ENCODE peak calls at places on chromosomes 1 and 21, in ten cellular contexts. G, Q, M, S, L, B, E, F, C and Y are unnamed samples. For H3K27me3 and H3K4me1, the result is how much of the 10 kb centered on the place peaks cover.

GRCh38 chr1:117077267-117077666 is 17.1 kb downstream of the TTF2 start:
- DNase-seq in G (peak), Q (peak), M (peak), S (peak), L (no peak), B (no peak), E (no peak), F (no peak), C (no peak), Y (no peak)

GRCh38 chr1:199242601-199243000 is 603.8 kb downstream of the PTPRC start:
- DNase-seq in G (no peak), Q (no peak), M (no peak), S (no peak), L (no peak), B (no peak), E (no peak), F (no peak), C (no peak), Y (no peak)

GRCh38 chr1:229325873-229326502 is 16.9 kb downstream of the CCSAP start:
- DNase-seq in G (no peak), Q (no peak), M (no peak), S (no peak), L (no peak), B (no peak), E (no peak), F (no peak), C (no peak), Y (no peak)

GRCh38 chr1:200182701-200183100 is 155.2 kb downstream of the NR5A2 start:
- DNase-seq in G (no peak), Q (no peak), M (no peak), S (peak), L (no peak), B (no peak), E (no peak), F (no peak), C (no peak), Y (no peak)

GRCh38 chr21:41777934-41778815 is 11.3 kb upstream of the RIPK4 start:
- DNase-seq in G (peak), Q (peak), M (no peak), S (peak), L (peak), B (no peak), E (peak), F (peak), C (peak), Y (peak)

GRCh38 chr1:18927654-18928272 is 25.4 kb upstream of the ALDH4A1 start:
- DNase-seq in G (peak), Q (no peak), M (no peak), S (peak), L (no peak), B (no peak), E (no peak), F (no peak), C (no peak), Y (no peak)

GRCh38 chr1:174005032-174005431 is 17.1 kb downstream of the RC3H1 start:
- DNase-seq in G (peak), Q (no peak), M (no peak), S (no peak), L (no peak), B (no peak), E (no peak), F (no peak), C (no peak), Y (no peak)

GRCh38 chr1:35112668-35113067 is 33.5 kb downstream of the ZMYM1 start:
- DNase-seq in G (peak), Q (no peak), M (no peak), S (peak), L (no peak), B (no peak), E (no peak), F (no peak), C (no peak), Y (no peak)

GRCh38 chr1:6612641-6613360 is 730 bp upstream of the PHF13 start:
- DNase-seq in G (peak), Q (peak), M (no peak), S (peak), L (peak), B (no peak), E (peak), F (peak), C (peak), Y (peak)

GRCh38 chr1:225427249-225428065 is at the start of gene LBR:
- DNase-seq in G (peak), Q (peak), M (no peak), S (peak), L (peak), B (no peak), E (peak), F (peak), C (peak), Y (peak)

GRCh38 chr1:53545663-53546408 is 86.6 kb downstream of the DMRTB1 start:
- DNase-seq in G (peak), Q (no peak), M (no peak), S (no peak), L (no peak), B (no peak), E (no peak), F (no peak), C (peak), Y (no peak)

GRCh38 chr1:238409191-238409846 is 518.6 kb upstream of the ZP4 start:
- DNase-seq in G (peak), Q (no peak), M (no peak), S (peak), L (no peak), B (no peak), E (no peak), F (no peak), C (peak), Y (no peak)

GRCh38 chr1:201461783-201462441 is 7.1 kb downstream of the PHLDA3 start:
- DNase-seq in G (peak), Q (peak), M (peak), S (peak), L (peak), B (no peak), E (peak), F (peak), C (peak), Y (peak)

GRCh38 chr1:43973981-43974442 is 748 bp upstream of the ATP6V0B start:
- DNase-seq in G (no peak), Q (no peak), M (no peak), S (no peak), L (no peak), B (no peak), E (no peak), F (no peak), C (no peak), Y (no peak)

GRCh38 chr1:43975249-43975961 is 645 bp downstream of the ATP6V0B start:
- DNase-seq in G (no peak), Q (peak), M (no peak), S (no peak), L (no peak), B (no peak), E (peak), F (peak), C (peak), Y (peak)

GRCh38 chr1:43977376-43978263 is 1.4 kb upstream of the B4GALT2 start:
- DNase-seq in G (no peak), Q (no peak), M (no peak), S (no peak), L (no peak), B (no peak), E (no peak), F (no peak), C (no peak), Y (no peak)

GRCh38 chr1:43976045-43976444 is 1.3 kb downstream of the ATP6V0B start:
- DNase-seq in G (no peak), Q (no peak), M (no peak), S (no peak), L (no peak), B (no peak), E (no peak), F (no peak), C (no peak), Y (no peak)

GRCh38 chr1:43974443-43975248 is at the start of gene ATP6V0B:
- DNase-seq in G (peak), Q (peak), M (no peak), S (peak), L (peak), B (peak), E (peak), F (peak), C (peak), Y (peak)
- TF ChIP-seq CTCF in G (peak), Q (peak), M (no peak), S (no peak), L (peak), B (no peak), E (no peak), F (peak), C (peak), Y (peak)

GRCh38 chr1:223358826-223359225 is 5.2 kb downstream of the SUSD4 start:
- DNase-seq in G (no peak), Q (no peak), M (no peak), S (peak), L (no peak), B (no peak), E (no peak), F (no peak), C (no peak), Y (no peak)

GRCh38 chr1:223364685-223365382 is 858 bp upstream of the SUSD4 start:
- DNase-seq in G (no peak), Q (no peak), M (no peak), S (no peak), L (peak), B (no peak), E (no peak), F (no peak), C (no peak), Y (no peak)

GRCh38 chr1:223363856-223364684 is at the start of gene SUSD4:
- DNase-seq in G (no peak), Q (peak), M (no peak), S (peak), L (peak), B (no peak), E (peak), F (peak), C (peak), Y (no peak)

DNA sequence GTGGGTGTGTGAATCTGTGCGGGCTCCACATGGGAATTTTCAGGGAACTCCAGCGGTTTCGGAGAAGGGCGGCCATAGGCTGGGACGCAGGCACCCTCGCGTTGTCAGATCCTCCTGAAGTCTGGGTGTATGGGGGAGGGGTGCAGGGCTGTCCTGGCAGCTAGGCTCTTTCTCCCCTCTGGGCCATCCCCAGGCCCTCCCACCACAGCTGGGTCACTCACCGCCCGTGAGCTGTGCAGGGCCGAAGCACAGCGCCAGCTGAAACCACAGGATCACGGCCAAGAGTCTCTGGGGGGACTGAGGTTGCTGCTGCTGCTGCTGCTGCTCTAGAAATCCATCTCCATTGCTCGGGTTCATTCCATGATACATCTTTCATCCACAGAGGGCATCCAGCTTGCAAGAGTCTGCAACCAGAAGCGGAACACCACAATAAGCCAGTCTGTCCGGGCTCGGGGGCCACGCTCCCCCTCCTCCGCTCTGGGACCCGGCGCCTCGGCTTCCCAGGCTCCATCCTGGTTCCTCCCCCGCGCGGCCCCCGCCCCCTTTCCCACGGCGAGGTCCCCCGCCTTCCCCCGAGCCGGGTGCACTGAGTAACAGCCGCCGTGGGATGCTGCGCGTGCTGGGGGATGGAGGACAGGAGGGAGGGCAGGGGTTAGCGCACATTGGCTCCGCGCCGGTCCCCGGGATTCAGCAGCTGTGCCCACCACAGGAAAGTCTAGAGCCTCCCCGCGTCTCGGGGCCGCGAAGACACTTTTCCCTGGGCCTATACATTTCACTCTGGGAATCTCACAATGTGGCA is 720 bp downstream of the SUSD4 start:
- DNase-seq in G (peak), Q (peak), M (no peak), S (no peak), L (peak), B (no peak), E (no peak), F (peak), C (peak), Y (peak)
- H3K27me3 ChIP-seq in G (half or more), Q (half or more), M (under half), S (half or more), L (under half), B (under half), E (under half), F (under half), C (under half), Y (under half)

GRCh38 chr1:46612937-46613660 is 3.5 kb downstream of the MOB3C start:
- DNase-seq in G (no peak), Q (no peak), M (no peak), S (no peak), L (peak), B (no peak), E (no peak), F (no peak), C (peak), Y (no peak)
- H3K4me1 ChIP-seq in G (under half), Q (under half), M (under half), S (half or more), L (under half), B (half or more), E (half or more), F (half or more), C (half or more), Y (under half)

GRCh38 chr1:1264868-1265272 is 8.8 kb downstream of the UBE2J2 start:
- DNase-seq in G (peak), Q (no peak), M (peak), S (peak), L (no peak), B (no peak), E (no peak), F (no peak), C (no peak), Y (no peak)
- TF ChIP-seq CTCF in G (peak), Q (peak), M (no peak), S (peak), L (no peak), B (peak), E (no peak), F (no peak), C (no peak), Y (no peak)

GRCh38 chr21:14768042-14768441 is 221.9 kb upstream of the SAMSN1 start:
- DNase-seq in G (no peak), Q (no peak), M (no peak), S (peak), L (no peak), B (no peak), E (no peak), F (no peak), C (no peak), Y (no peak)
- H3K27me3 ChIP-seq in G (under half), Q (under half), M (under half), S (under half), L (under half), B (under half), E (under half), F (under half), C (under half), Y (under half)

DNA sequence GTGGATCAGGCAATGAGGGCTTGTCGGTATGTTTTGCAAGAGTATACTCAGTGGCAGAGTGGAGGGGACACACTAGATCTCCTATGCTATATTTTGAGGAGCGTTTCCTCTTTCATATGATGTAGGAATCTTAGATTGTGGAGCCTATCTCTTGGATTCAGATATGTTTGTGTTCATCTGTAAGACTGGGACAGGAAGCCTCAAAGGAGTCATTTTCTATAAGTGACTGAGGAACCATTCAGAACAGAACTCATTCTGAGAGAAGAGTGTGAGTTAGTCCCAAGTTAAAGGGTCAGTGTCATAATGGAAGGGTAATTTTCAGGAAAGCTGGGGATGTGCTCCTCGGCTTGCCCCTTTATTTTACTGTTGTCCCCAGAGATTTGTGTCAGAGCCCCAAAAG is 107.7 kb downstream of the PTGS2 start:
- DNase-seq in G (no peak), Q (no peak), M (no peak), S (no peak), L (no peak), B (no peak), E (no peak), F (no peak), C (no peak), Y (no peak)
- H3K4me1 ChIP-seq in G (under half), Q (under half), M (under half), S (under half), L (under half), B (under half), E (under half), F (under half), C (under half), Y (under half)

GRCh38 chr1:162056043-162056442 is 13.4 kb upstream of the NOS1AP start:
- DNase-seq in G (peak), Q (peak), M (peak), S (peak), L (peak), B (no peak), E (peak), F (peak), C (peak), Y (peak)
- TF ChIP-seq CTCF in G (peak), Q (peak), M (peak), S (peak), L (peak), B (peak), E (no peak), F (peak), C (peak), Y (peak)

GRCh38 chr1:245814651-245815050 is 659.9 kb downstream of the KIF26B start:
- DNase-seq in G (no peak), Q (no peak), M (no peak), S (no peak), L (no peak), B (no peak), E (no peak), F (no peak), C (no peak), Y (no peak)
- H3K27me3 ChIP-seq in G (under half), Q (under half), M (under half), S (under half), L (under half), B (under half), E (under half), F (under half), C (under half), Y (under half)

GRCh38 chr1:43978264-43978550 is 803 bp upstream of the B4GALT2 start:
- DNase-seq in G (no peak), Q (no peak), M (no peak), S (no peak), L (no peak), B (no peak), E (no peak), F (no peak), C (no peak), Y (no peak)

GRCh38 chr1:43978551-43979260 is at the start of gene B4GALT2:
- DNase-seq in G (no peak), Q (peak), M (no peak), S (peak), L (peak), B (no peak), E (peak), F (peak), C (peak), Y (peak)

GRCh38 chr1:43979261-43979527 is 184 bp downstream of the B4GALT2 start:
- DNase-seq in G (no peak), Q (no peak), M (no peak), S (no peak), L (no peak), B (no peak), E (no peak), F (no peak), C (no peak), Y (no peak)

GRCh38 chr1:43979528-43980254 is 681 bp downstream of the B4GALT2 start:
- DNase-seq in G (peak), Q (peak), M (no peak), S (peak), L (peak), B (no peak), E (peak), F (peak), C (peak), Y (peak)

GRCh38 chr1:43976890-43977289 is 2.1 kb upstream of the B4GALT2 start:
- DNase-seq in G (no peak), Q (no peak), M (no peak), S (no peak), L (no peak), B (no peak), E (no peak), F (no peak), C (no peak), Y (no peak)
- H3K4me1 ChIP-seq in G (under half), Q (under half), M (under half), S (half or more), L (under half), B (half or more), E (half or more), F (under half), C (half or more), Y (under half)

DNA sequence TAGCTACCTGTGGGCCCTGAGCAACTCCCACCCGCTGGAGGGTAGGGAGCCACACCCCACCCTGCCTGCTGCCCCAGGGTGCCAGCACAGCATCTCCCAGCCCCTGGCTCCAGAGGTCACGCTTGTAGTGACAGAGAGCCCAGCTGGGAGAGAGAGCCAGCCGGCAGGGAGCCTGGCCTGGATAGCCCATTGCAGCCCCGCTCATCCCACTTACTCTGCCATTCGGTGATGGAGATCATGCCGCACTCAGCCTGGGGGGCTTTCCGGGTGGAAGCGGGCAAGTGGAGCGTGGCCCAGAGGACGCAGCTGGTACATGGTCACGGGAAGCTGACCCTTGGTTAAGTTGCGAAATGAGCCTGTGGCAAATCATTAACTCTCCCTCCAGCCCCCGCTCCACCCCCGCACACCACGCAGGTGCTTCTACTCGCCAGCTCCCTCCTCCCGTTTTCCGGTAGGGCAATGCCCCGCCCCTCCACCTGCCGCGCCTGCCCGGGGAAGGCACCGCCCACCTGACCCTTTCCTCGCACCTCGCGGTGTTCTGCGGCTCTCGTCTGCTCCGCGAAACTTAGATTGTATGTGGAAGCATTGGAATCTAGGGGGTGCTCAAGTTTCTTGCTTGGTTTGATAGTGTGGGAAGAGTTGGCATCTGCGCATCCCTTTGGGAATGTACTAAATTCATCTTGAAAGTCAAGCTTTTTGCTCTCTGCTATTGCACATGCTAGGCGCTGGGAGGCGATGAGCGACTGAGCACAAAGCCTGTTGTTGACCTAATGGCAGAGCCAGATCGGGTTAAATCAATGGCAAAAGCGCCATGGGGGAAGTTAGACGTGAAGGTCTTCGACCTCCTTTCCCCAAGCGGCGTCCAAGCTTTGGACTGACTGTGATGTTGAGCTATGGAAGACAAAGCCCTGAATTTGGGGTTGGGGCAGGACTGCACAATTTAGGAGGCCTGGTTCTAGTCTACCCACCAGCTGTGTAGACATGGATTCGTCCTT is at the start of gene GOLT1A:
- DNase-seq in G (peak), Q (peak), M (peak), S (peak), L (peak), B (no peak), E (peak), F (peak), C (peak), Y (peak)
- TF ChIP-seq CTCF in G (peak), Q (peak), M (peak), S (peak), L (peak), B (peak), E (no peak), F (peak), C (peak), Y (peak)